ENCODE peak calls at places on chromosomes 7 and 10, in seven cellular contexts. U is WERI-Rb-1, P is astrocyte, K is fibroblast of lung, Z is EH, E is iris pigment epithelial cell, I is GM23248. H is an unnamed sample.

GRCh38 chr10:29734980-29735627 is 100.3 kb upstream of the SVIL start:
- DNase-seq in U (peak; percentile 42), P (peak; percentile 28), K (peak; percentile 56), Z (peak; percentile 46), E (no peak), I (peak; percentile 66), H (peak; percentile 67)

GRCh38 chr10:43867113-43867512 is 218.4 kb upstream of the ZNF32 start:
- DNase-seq in U (no peak), P (no peak), K (no peak), Z (no peak), E (no peak), I (no peak), H (no peak)

GRCh38 chr7:120862987-120863386 is 5.0 kb upstream of the TSPAN12 start:
- DNase-seq in U (no peak), P (no peak), K (peak; percentile 8), Z (no peak), E (peak; percentile 12), I (no peak), H (no peak)

GRCh38 chr7:6111041-6111440 is 79.9 kb downstream of the ANKRD61 start:
- DNase-seq in U (no peak), P (no peak), K (no peak), Z (no peak), E (no peak), I (no peak), H (no peak)

GRCh38 chr7:66557214-66558200 is 71.2 kb upstream of the KCTD7 start:
- DNase-seq in U (peak; percentile 68), P (no peak), K (peak; percentile 16), Z (peak; percentile 54), E (peak; percentile 38), I (peak; percentile 69), H (peak; percentile 77)

GRCh38 chr7:76108540-76109233 is 60.8 kb downstream of the MDH2 start:
- DNase-seq in U (no peak), P (peak; percentile 32), K (peak; percentile 41), Z (peak; percentile 41), E (peak; percentile 62), I (peak; percentile 21), H (no peak)

GRCh38 chr7:133675510-133676218 is 422.8 kb downstream of the EXOC4 start:
- DNase-seq in U (no peak), P (no peak), K (no peak), Z (no peak), E (no peak), I (no peak), H (no peak)

GRCh38 chr10:57785068-57785467 is 482.6 kb downstream of the IPMK start:
- DNase-seq in U (no peak), P (no peak), K (peak; percentile 6), Z (no peak), E (no peak), I (no peak), H (no peak)

GRCh38 chr10:99522511-99523250 is 10.1 kb upstream of the NKX2-3 start:
- DNase-seq in U (no peak), P (no peak), K (no peak), Z (no peak), E (no peak), I (no peak), H (no peak)

GRCh38 chr10:123562811-123563580 is 103.2 kb upstream of the GPR26 start:
- DNase-seq in U (no peak), P (no peak), K (no peak), Z (no peak), E (no peak), I (peak; percentile 26), H (no peak)

GRCh38 chr10:73159038-73159648 is 8.7 kb downstream of the ECD start:
- DNase-seq in U (peak; percentile 39), P (no peak), K (peak; percentile 18), Z (peak; percentile 63), E (peak; percentile 38), I (peak; percentile 75), H (peak; percentile 84)

GRCh38 chr10:11841375-11841774 is 18.2 kb downstream of the PROSER2 start:
- DNase-seq in U (no peak), P (no peak), K (no peak), Z (no peak), E (no peak), I (no peak), H (no peak)

GRCh38 chr7:3425087-3425486 is 124.0 kb downstream of the SDK1 start:
- DNase-seq in U (no peak), P (no peak), K (no peak), Z (no peak), E (no peak), I (no peak), H (no peak)

GRCh38 chr7:101854084-101854865 is 36.8 kb downstream of the CUX1 start:
- DNase-seq in U (no peak), P (no peak), K (no peak), Z (no peak), E (no peak), I (no peak), H (no peak)

GRCh38 chr7:124667754-124668153 is 97.8 kb downstream of the GPR37 start:
- DNase-seq in U (no peak), P (no peak), K (no peak), Z (no peak), E (no peak), I (no peak), H (no peak)

GRCh38 chr7:91041901-91042457 is 222.3 kb upstream of the FZD1 start:
- DNase-seq in U (no peak), P (peak; percentile 16), K (peak; percentile 46), Z (no peak), E (no peak), I (no peak), H (no peak)

GRCh38 chr10:3173173-3173878 is 744 bp upstream of the PITRM1 start:
- DNase-seq in U (no peak), P (no peak), K (no peak), Z (no peak), E (no peak), I (no peak), H (no peak)

GRCh38 chr10:78664929-78665525 is 403.7 kb upstream of the ZMIZ1 start:
- DNase-seq in U (peak; percentile 39), P (peak; percentile 25), K (peak; percentile 41), Z (peak; percentile 36), E (peak; percentile 66), I (peak; percentile 41), H (peak; percentile 4)

GRCh38 chr7:11623093-11623678 is 208.8 kb downstream of the THSD7A start:
- DNase-seq in U (no peak), P (no peak), K (peak; percentile 15), Z (no peak), E (peak; percentile 15), I (no peak), H (no peak)

GRCh38 chr7:66628361-66629221 is at the start of gene KCTD7:
- DNase-seq in U (peak; percentile 98), P (peak; percentile 94), K (peak; percentile 98), Z (peak; percentile 99), E (peak; percentile 99), I (peak; percentile 100), H (peak; percentile 99)

GRCh38 chr7:95102662-95103061 is 195.3 kb downstream of the PPP1R9A start:
- DNase-seq in U (no peak), P (peak; percentile 34), K (peak; percentile 50), Z (peak; percentile 2), E (peak; percentile 15), I (peak; percentile 17), H (peak; percentile 18)

GRCh38 chr7:27146491-27147210 is 923 bp downstream of the HOXA6 start:
- DNase-seq in U (no peak), P (no peak), K (no peak), Z (no peak), E (no peak), I (no peak), H (no peak)

GRCh38 chr7:122402235-122402634 is 97.7 kb upstream of the FEZF1 start:
- DNase-seq in U (no peak), P (no peak), K (no peak), Z (no peak), E (no peak), I (no peak), H (no peak)

GRCh38 chr10:106474891-106475290 is 689.6 kb downstream of the SORCS1 start:
- DNase-seq in U (no peak), P (no peak), K (no peak), Z (peak; percentile 39), E (peak; percentile 35), I (peak; percentile 8), H (peak; percentile 45)

GRCh38 chr7:64630496-64630895 is 35.4 kb upstream of the ZNF107 start:
- DNase-seq in U (peak; percentile 15), P (no peak), K (peak; percentile 6), Z (peak; percentile 16), E (peak; percentile 38), I (peak; percentile 56), H (peak; percentile 38)

GRCh38 chr7:92058899-92059298 is 75.4 kb downstream of the CYP51A1 start:
- DNase-seq in U (no peak), P (no peak), K (no peak), Z (no peak), E (no peak), I (no peak), H (no peak)

GRCh38 chr10:51832652-51833383 is 133.4 kb upstream of the CSTF2T start:
- DNase-seq in U (no peak), P (peak; percentile 88), K (peak; percentile 91), Z (peak; percentile 45), E (peak; percentile 59), I (peak; percentile 79), H (peak; percentile 64)

GRCh38 chr10:76411719-76412435 is 980.5 kb downstream of the LRMDA start:
- DNase-seq in U (no peak), P (no peak), K (no peak), Z (peak; percentile 35), E (no peak), I (peak; percentile 83), H (peak; percentile 23)

GRCh38 chr10:30186371-30186875 is 127.0 kb upstream of the JCAD start:
- DNase-seq in U (peak; percentile 55), P (no peak), K (peak; percentile 19), Z (no peak), E (peak; percentile 54), I (peak; percentile 46), H (no peak)

GRCh38 chr7:69067397-69067796 is 530.9 kb upstream of the AUTS2 start:
- DNase-seq in U (peak; percentile 74), P (peak; percentile 4), K (peak; percentile 24), Z (peak; percentile 6), E (no peak), I (peak; percentile 1), H (no peak)

GRCh38 chr7:1236831-1237701 is 4.4 kb downstream of the UNCX start:
- DNase-seq in U (no peak), P (no peak), K (no peak), Z (no peak), E (no peak), I (no peak), H (no peak)

GRCh38 chr10:17383801-17384445 is 70.5 kb downstream of the ST8SIA6 start:
- DNase-seq in U (no peak), P (no peak), K (no peak), Z (no peak), E (no peak), I (no peak), H (peak; percentile 47)

GRCh38 chr10:126227762-126228134 is 160.5 kb downstream of the ADAM12 start:
- DNase-seq in U (no peak), P (no peak), K (peak; percentile 45), Z (peak; percentile 34), E (no peak), I (peak; percentile 90), H (peak; percentile 64)

H was measured in adipocyte.